ENCODE peak calls at places on chromosomes 12 and 14, in five cellular contexts. One of them, this sample, is unnamed. For H3K4me1, the result is how much of the 10 kb centered on the place peaks cover.

GRCh38 chr12:21881950-21882349 is 59.3 kb downstream of the ABCC9 start:
- DNase-seq in cardiac muscle cell: peak
- DNase-seq in tibial nerve: no peak
- DNase-seq in aorta: no peak
- DNase-seq in fibroblast of lung: no peak
- DNase-seq in this sample: no peak

GRCh38 chr14:29993148-29993547 is 65.5 kb upstream of the PRKD1 start:
- DNase-seq in cardiac muscle cell: no peak
- DNase-seq in aorta: no peak
- DNase-seq in tibial nerve: no peak
- DNase-seq in fibroblast of lung: no peak
- DNase-seq in this sample: no peak

GRCh38 chr12:55982319-55982936 is 8.6 kb downstream of the RAB5B start:
- DNase-seq in cardiac muscle cell: peak
- DNase-seq in tibial nerve: no peak
- DNase-seq in fibroblast of lung: no peak
- DNase-seq in aorta: no peak
- DNase-seq in this sample: no peak

GRCh38 chr14:36021030-36021422 is 155.5 kb downstream of the PTCSC3 start:
- DNase-seq in fibroblast of lung: no peak
- DNase-seq in cardiac muscle cell: no peak
- DNase-seq in aorta: no peak
- DNase-seq in tibial nerve: no peak
- DNase-seq in this sample: no peak

GRCh38 chr14:91342243-91342760 is 75.3 kb downstream of the CCDC88C start:
- DNase-seq in cardiac muscle cell: no peak
- DNase-seq in tibial nerve: no peak
- DNase-seq in aorta: peak
- DNase-seq in fibroblast of lung: no peak
- DNase-seq in this sample: no peak

GRCh38 chr14:50035214-50035613 is 81.2 kb downstream of the VCPKMT start:
- DNase-seq in aorta: no peak
- DNase-seq in cardiac muscle cell: no peak
- DNase-seq in tibial nerve: no peak
- DNase-seq in fibroblast of lung: no peak
- DNase-seq in this sample: no peak

GRCh38 chr14:26454105-26454504 is 143.7 kb downstream of the NOVA1 start:
- DNase-seq in tibial nerve: no peak
- DNase-seq in cardiac muscle cell: no peak
- DNase-seq in aorta: no peak
- DNase-seq in fibroblast of lung: no peak
- DNase-seq in this sample: no peak

GRCh38 chr12:57545809-57546437 is 1.1 kb downstream of the DCTN2 start:
- DNase-seq in cardiac muscle cell: no peak
- DNase-seq in tibial nerve: no peak
- DNase-seq in aorta: no peak
- DNase-seq in fibroblast of lung: no peak
- DNase-seq in this sample: no peak

GRCh38 chr14:90168425-90169105 is 87.8 kb upstream of the PSMC1 start:
- DNase-seq in tibial nerve: no peak
- DNase-seq in fibroblast of lung: no peak
- DNase-seq in cardiac muscle cell: peak
- DNase-seq in aorta: no peak
- DNase-seq in this sample: no peak

GRCh38 chr14:89017417-89017816 is 193.0 kb downstream of the TTC8 start:
- DNase-seq in tibial nerve: no peak
- DNase-seq in cardiac muscle cell: no peak
- DNase-seq in fibroblast of lung: no peak
- DNase-seq in aorta: no peak
- DNase-seq in this sample: no peak

GRCh38 chr12:127722651-127723050 is 544.3 kb upstream of the TMEM132C start:
- DNase-seq in tibial nerve: no peak
- DNase-seq in aorta: no peak
- DNase-seq in fibroblast of lung: no peak
- DNase-seq in cardiac muscle cell: no peak
- DNase-seq in this sample: no peak

DNA sequence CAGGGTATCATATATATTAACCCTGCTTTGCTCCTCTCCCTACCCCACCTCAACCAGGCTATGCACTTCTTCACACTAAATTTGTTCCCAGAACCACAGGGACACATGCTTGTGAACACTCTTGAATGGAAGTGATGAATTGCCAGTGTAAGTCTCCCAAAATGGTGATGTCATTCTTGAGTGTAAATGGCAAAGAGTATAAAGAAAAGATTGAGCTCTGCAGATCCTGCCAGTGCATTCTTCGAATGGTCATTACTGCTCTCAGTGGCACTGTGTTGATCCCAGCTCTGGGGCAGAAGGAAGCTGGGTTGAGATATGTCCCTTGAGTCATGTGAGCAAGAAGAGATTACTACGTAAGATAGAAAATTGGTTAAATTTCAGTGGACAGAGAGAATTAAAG is 313.1 kb downstream of the TMEM117 start:
- DNase-seq in aorta: no peak
- DNase-seq in fibroblast of lung: no peak
- DNase-seq in tibial nerve: no peak
- DNase-seq in cardiac muscle cell: no peak
- DNase-seq in this sample: no peak
- H3K27ac ChIP-seq in aorta: no peak
- H3K27ac ChIP-seq in fibroblast of lung: no peak
- H3K27ac ChIP-seq in tibial nerve: no peak
- H3K27ac ChIP-seq in cardiac muscle cell: no peak
- H3K27ac ChIP-seq in this sample: no peak

DNA sequence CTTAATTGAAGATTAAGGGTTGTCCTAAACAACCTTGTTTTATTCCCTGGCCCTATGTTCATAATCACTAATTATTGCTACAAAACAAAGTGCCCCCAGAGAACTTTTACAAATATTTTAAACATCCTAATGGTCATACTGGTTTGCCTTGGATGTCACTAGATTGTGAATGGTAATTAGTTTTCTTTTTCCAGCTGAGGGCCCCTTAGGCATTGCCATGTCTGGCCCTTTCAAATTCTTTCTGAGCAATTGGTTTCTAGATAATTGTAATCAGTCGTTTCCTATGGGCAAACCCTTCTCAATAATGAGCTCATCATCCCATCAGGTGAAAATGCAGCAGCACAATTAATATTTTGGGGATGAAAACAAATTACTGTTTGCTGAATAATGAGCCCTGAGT is 67.9 kb upstream of the ARHGAP5 start:
- DNase-seq in cardiac muscle cell: no peak
- DNase-seq in tibial nerve: no peak
- DNase-seq in fibroblast of lung: no peak
- DNase-seq in aorta: no peak
- DNase-seq in this sample: no peak
- H3K4me1 ChIP-seq in cardiac muscle cell: under half
- H3K4me1 ChIP-seq in tibial nerve: under half
- H3K4me1 ChIP-seq in fibroblast of lung: under half
- H3K4me1 ChIP-seq in aorta: under half
- H3K4me1 ChIP-seq in this sample: under half

GRCh38 chr14:31887929-31888580 is 189.0 kb upstream of the ARHGAP5 start:
- DNase-seq in aorta: no peak
- DNase-seq in tibial nerve: no peak
- DNase-seq in cardiac muscle cell: no peak
- DNase-seq in fibroblast of lung: no peak
- DNase-seq in this sample: no peak

GRCh38 chr14:31886161-31886835 is 190.8 kb upstream of the ARHGAP5 start:
- DNase-seq in cardiac muscle cell: no peak
- DNase-seq in fibroblast of lung: peak
- DNase-seq in aorta: no peak
- DNase-seq in tibial nerve: no peak
- DNase-seq in this sample: no peak

GRCh38 chr14:31884238-31884637 is 192.9 kb upstream of the ARHGAP5 start:
- DNase-seq in aorta: no peak
- DNase-seq in tibial nerve: no peak
- DNase-seq in cardiac muscle cell: no peak
- DNase-seq in fibroblast of lung: no peak
- DNase-seq in this sample: no peak

GRCh38 chr14:31881531-31882310 is 195.4 kb upstream of the ARHGAP5 start:
- DNase-seq in aorta: no peak
- DNase-seq in tibial nerve: no peak
- DNase-seq in cardiac muscle cell: peak
- DNase-seq in fibroblast of lung: no peak
- DNase-seq in this sample: no peak

GRCh38 chr14:31884776-31885379 is 192.2 kb upstream of the ARHGAP5 start:
- DNase-seq in fibroblast of lung: peak
- DNase-seq in cardiac muscle cell: peak
- DNase-seq in tibial nerve: no peak
- DNase-seq in aorta: no peak
- DNase-seq in this sample: no peak
- H3K4me3 ChIP-seq in fibroblast of lung: no peak
- H3K4me3 ChIP-seq in cardiac muscle cell: no peak
- H3K4me3 ChIP-seq in tibial nerve: no peak
- H3K4me3 ChIP-seq in aorta: no peak
- H3K4me3 ChIP-seq in this sample: no peak

DNA sequence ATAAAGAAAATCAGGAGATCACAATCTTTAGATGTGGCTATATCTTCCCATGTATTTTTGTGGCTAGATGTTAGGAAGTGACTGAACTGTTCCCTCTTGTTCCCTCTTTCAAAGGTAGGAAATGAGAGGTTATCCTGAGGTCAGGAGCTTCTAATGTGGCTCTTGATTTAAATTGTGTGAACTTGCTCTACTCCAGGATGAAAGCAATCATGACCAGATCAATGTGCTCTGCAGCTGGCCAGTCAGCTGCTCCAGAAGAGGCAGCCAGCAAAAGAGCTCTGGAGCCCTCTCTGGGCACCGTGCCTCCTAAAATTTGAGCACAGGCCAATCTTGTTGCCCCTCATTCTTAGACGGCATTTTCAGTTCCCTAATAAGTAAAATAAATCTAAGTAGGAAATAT is 32.0 kb downstream of the CDK17 start:
- DNase-seq in aorta: no peak
- DNase-seq in fibroblast of lung: peak
- DNase-seq in tibial nerve: no peak
- DNase-seq in cardiac muscle cell: peak
- DNase-seq in this sample: no peak
- H3K27ac ChIP-seq in aorta: no peak
- H3K27ac ChIP-seq in fibroblast of lung: no peak
- H3K27ac ChIP-seq in tibial nerve: peak
- H3K27ac ChIP-seq in cardiac muscle cell: peak
- H3K27ac ChIP-seq in this sample: peak

DNA sequence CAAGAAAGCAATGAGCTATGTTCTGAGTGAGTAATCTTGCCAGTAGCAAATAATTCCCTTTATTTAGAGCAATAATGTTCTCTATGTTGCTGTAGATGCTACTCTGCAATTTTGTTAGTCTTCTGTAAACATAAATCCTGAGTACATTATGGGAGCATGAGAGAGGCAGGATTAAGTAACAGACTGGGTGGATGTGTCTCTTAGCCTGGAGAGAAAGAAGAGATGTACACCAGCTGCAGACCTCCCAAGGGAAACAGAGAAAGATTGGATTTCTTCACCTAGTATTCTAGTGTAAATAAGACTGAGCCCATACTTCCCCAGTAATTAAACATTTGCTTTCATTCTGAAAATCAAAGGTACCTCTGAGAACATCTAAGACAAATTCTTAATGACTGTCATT is 564.0 kb downstream of the TRHDE start:
- DNase-seq in cardiac muscle cell: no peak
- DNase-seq in tibial nerve: no peak
- DNase-seq in aorta: no peak
- DNase-seq in fibroblast of lung: no peak
- DNase-seq in this sample: no peak
- H3K4me1 ChIP-seq in cardiac muscle cell: under half
- H3K4me1 ChIP-seq in tibial nerve: under half
- H3K4me1 ChIP-seq in aorta: under half
- H3K4me1 ChIP-seq in fibroblast of lung: under half
- H3K4me1 ChIP-seq in this sample: under half

DNA sequence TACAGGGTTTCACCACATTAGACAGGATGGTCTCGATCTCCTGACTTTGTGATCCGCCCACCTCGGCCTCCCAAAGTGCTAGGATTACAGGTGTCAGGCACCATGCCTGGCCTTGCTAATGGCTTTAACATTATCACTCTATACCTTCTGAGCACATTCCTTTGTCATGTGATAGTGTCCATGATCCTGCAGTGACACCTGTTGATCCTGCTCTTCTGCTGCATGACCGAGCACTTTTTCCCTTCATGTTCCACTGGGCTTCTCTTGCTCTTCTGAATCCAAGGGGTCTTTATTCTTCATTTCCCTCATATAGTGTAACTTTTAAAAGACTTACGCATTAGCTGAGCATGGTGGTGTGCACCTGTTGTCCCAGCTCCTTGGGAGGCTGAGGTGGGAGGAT is 11.6 kb downstream of the ZNF268 start:
- DNase-seq in aorta: no peak
- DNase-seq in fibroblast of lung: no peak
- DNase-seq in cardiac muscle cell: no peak
- DNase-seq in tibial nerve: no peak
- DNase-seq in this sample: no peak
- H3K4me3 ChIP-seq in aorta: no peak
- H3K4me3 ChIP-seq in fibroblast of lung: no peak
- H3K4me3 ChIP-seq in cardiac muscle cell: no peak
- H3K4me3 ChIP-seq in tibial nerve: no peak
- H3K4me3 ChIP-seq in this sample: no peak

GRCh38 chr14:105167303-105168092 is 1.1 kb downstream of the JAG2 start:
- DNase-seq in fibroblast of lung: no peak
- DNase-seq in cardiac muscle cell: no peak
- DNase-seq in tibial nerve: no peak
- DNase-seq in aorta: no peak
- DNase-seq in this sample: no peak
- H3K27ac ChIP-seq in fibroblast of lung: no peak
- H3K27ac ChIP-seq in cardiac muscle cell: no peak
- H3K27ac ChIP-seq in tibial nerve: no peak
- H3K27ac ChIP-seq in aorta: no peak
- H3K27ac ChIP-seq in this sample: no peak

This sample was measured in right atrium auricular region.